ENCODE peak calls at places on chromosomes 6 and 20, in nine cellular contexts. O, M, G, F, H, B, Z, V and N are unnamed samples.

GRCh38 chr20:33408716-33409654 is 7.7 kb upstream of the CDK5RAP1 start:
- DNase-seq in M (no peak), B (no peak), G (no peak), Z (no peak), H (no peak), F (no peak), O (no peak), V (no peak), N (no peak)

GRCh38 chr6:66926060-66926459 is 1219.0 kb upstream of the EYS start:
- DNase-seq in M (no peak), V (no peak), H (no peak), G (peak; percentile 60), O (no peak), B (no peak), F (no peak), Z (no peak), N (peak; percentile 56)

GRCh38 chr6:157013649-157014365 is 236.6 kb downstream of the ARID1B start:
- DNase-seq in F (no peak), Z (no peak), H (no peak), B (no peak), O (no peak), M (no peak), V (no peak), G (no peak), N (no peak)

GRCh38 chr6:152309648-152310047 is 327.5 kb downstream of the SYNE1 start:
- DNase-seq in Z (no peak), F (no peak), G (no peak), O (no peak), H (no peak), B (no peak), M (no peak), V (peak; percentile 44), N (no peak)

GRCh38 chr6:35969676-35970075 is 48.8 kb upstream of the SRPK1 start:
- DNase-seq in H (no peak), F (no peak), Z (no peak), G (peak; percentile 10), M (no peak), O (no peak), V (no peak), B (no peak), N (no peak)

GRCh38 chr20:330233-331149 is 5.1 kb downstream of the SOX12 start:
- DNase-seq in G (peak; percentile 80), M (peak; percentile 78), O (no peak), Z (no peak), B (peak; percentile 47), V (peak; percentile 72), F (peak; percentile 23), H (peak; percentile 38), N (peak; percentile 78)

GRCh38 chr6:41162687-41163418 is at the start of gene TREM2:
- DNase-seq in Z (no peak), G (no peak), M (no peak), H (no peak), O (no peak), V (no peak), B (no peak), F (no peak), N (no peak)

GRCh38 chr20:61634376-61634775 is 382.3 kb downstream of the CDH4 start:
- DNase-seq in H (no peak), V (no peak), G (no peak), B (no peak), F (no peak), O (no peak), Z (no peak), M (no peak), N (no peak)

GRCh38 chr6:142853244-142854180 is 91.5 kb downstream of the HIVEP2 start:
- DNase-seq in G (no peak), V (no peak), M (no peak), O (no peak), B (no peak), H (no peak), Z (no peak), F (no peak), N (no peak)

GRCh38 chr20:59342017-59342957 is 41.9 kb downstream of the EDN3 start:
- DNase-seq in V (no peak), F (no peak), G (no peak), O (no peak), Z (no peak), H (no peak), B (no peak), M (no peak), N (no peak)

GRCh38 chr20:44494266-44494665 is 18.6 kb downstream of the TTPAL start:
- DNase-seq in B (no peak), Z (no peak), H (no peak), M (no peak), V (no peak), G (no peak), F (no peak), O (no peak), N (peak; percentile 81)

GRCh38 chr6:162636167-162636566 is 91.4 kb downstream of the PRKN start:
- DNase-seq in F (no peak), H (no peak), B (no peak), Z (no peak), G (no peak), M (no peak), V (no peak), O (no peak), N (no peak)

GRCh38 chr6:114286211-114286610 is 56.6 kb downstream of the HS3ST5 start:
- DNase-seq in V (no peak), G (no peak), Z (no peak), B (no peak), O (no peak), F (no peak), H (no peak), M (no peak), N (no peak)

GRCh38 chr6:157034433-157035230 is 257.5 kb downstream of the ARID1B start:
- DNase-seq in H (no peak), O (no peak), G (peak; percentile 83), M (no peak), F (no peak), V (no peak), Z (no peak), B (peak; percentile 60), N (peak; percentile 83)